ENCODE peak calls at places on chromosomes 16 and 17, in nine cellular contexts. V is lower lobe of right lung; T is SK-N-SH; O is right atrium auricular region; C is pancreas; W is tibial nerve; D is tibial artery; G is cardiac muscle cell; I is CD8-positive, alpha-beta T cell. M is an unnamed sample.

GRCh38 chr16:641326-642188 is at the start of gene MCRIP2:
- DNase-seq in V (peak; percentile 93), T (peak; percentile 93), O (peak; percentile 76), C (peak; percentile 95), W (peak; percentile 59), D (peak; percentile 76), G (peak; percentile 84), I (peak; percentile 77), M (peak; percentile 60)

GRCh38 chr17:6239237-6239798 is 169.1 kb downstream of the WSCD1 start:
- DNase-seq in V (no peak), T (no peak), O (no peak), C (no peak), W (no peak), D (no peak), G (no peak), I (no peak), M (no peak)

GRCh38 chr17:83196973-83197880 is 117.8 kb downstream of the METRNL start:
- DNase-seq in V (peak; percentile 42), T (no peak), O (no peak), C (peak; percentile 26), W (peak; percentile 21), D (peak; percentile 33), G (no peak), I (no peak), M (no peak)

GRCh38 chr17:34533811-34534527 is 45.4 kb upstream of the TMEM132E start:
- DNase-seq in V (no peak), T (no peak), O (no peak), C (no peak), W (no peak), D (no peak), G (no peak), I (no peak), M (no peak)

GRCh38 chr17:72192409-72193192 is 71.8 kb downstream of the SOX9 start:
- DNase-seq in V (no peak), T (no peak), O (peak; percentile 91), C (no peak), W (peak; percentile 28), D (peak; percentile 54), G (peak; percentile 98), I (no peak), M (no peak)

GRCh38 chr17:67452681-67453554 is 75.8 kb downstream of the PITPNC1 start:
- DNase-seq in V (no peak), T (no peak), O (no peak), C (no peak), W (no peak), D (no peak), G (no peak), I (peak; percentile 56), M (no peak)

GRCh38 chr16:85656351-85657266 is 32.1 kb downstream of the GINS2 start:
- DNase-seq in V (peak; percentile 36), T (no peak), O (no peak), C (peak; percentile 24), W (no peak), D (no peak), G (no peak), I (no peak), M (no peak)

GRCh38 chr16:57355898-57356414 is 2.6 kb upstream of the CCL22 start:
- DNase-seq in V (no peak), T (no peak), O (peak; percentile 9), C (no peak), W (no peak), D (no peak), G (no peak), I (no peak), M (no peak)

GRCh38 chr16:49876716-49877129 is 20.8 kb upstream of the ZNF423 start:
- DNase-seq in V (peak; percentile 73), T (peak; percentile 92), O (peak; percentile 72), C (peak; percentile 96), W (no peak), D (peak; percentile 45), G (peak; percentile 71), I (no peak), M (no peak)

GRCh38 chr17:82221341-82221902 is 7.4 kb upstream of the SLC16A3 start:
- DNase-seq in V (no peak), T (no peak), O (no peak), C (no peak), W (no peak), D (no peak), G (no peak), I (no peak), M (no peak)

GRCh38 chr16:89721644-89722391 is 481 bp downstream of the ZNF276 start:
- DNase-seq in V (peak; percentile 89), T (peak; percentile 75), O (no peak), C (peak; percentile 78), W (no peak), D (peak; percentile 52), G (peak; percentile 60), I (peak; percentile 94), M (no peak)

GRCh38 chr16:85582177-85582888 is 30.8 kb upstream of the GSE1 start:
- DNase-seq in V (no peak), T (no peak), O (no peak), C (no peak), W (no peak), D (no peak), G (no peak), I (no peak), M (no peak)

GRCh38 chr17:72466199-72466598 is 345.4 kb downstream of the SOX9 start:
- DNase-seq in V (no peak), T (no peak), O (no peak), C (no peak), W (no peak), D (no peak), G (peak; percentile 42), I (no peak), M (no peak)

GRCh38 chr17:47265983-47266541 is 12.4 kb downstream of the ITGB3 start:
- DNase-seq in V (no peak), T (no peak), O (no peak), C (no peak), W (no peak), D (peak; percentile 45), G (peak; percentile 63), I (no peak), M (no peak)

GRCh38 chr17:61468263-61468907 is 16.2 kb downstream of the TBX4 start:
- DNase-seq in V (no peak), T (no peak), O (no peak), C (no peak), W (no peak), D (no peak), G (no peak), I (no peak), M (no peak)
- H3K27ac ChIP-seq in V (no peak overlapping the region), T (no peak overlapping the region), O (no peak overlapping the region), C (no peak overlapping the region), W (no peak overlapping the region), D (no peak overlapping the region), G (no peak overlapping the region), I (no peak overlapping the region), M (no peak overlapping the region)

DNA sequence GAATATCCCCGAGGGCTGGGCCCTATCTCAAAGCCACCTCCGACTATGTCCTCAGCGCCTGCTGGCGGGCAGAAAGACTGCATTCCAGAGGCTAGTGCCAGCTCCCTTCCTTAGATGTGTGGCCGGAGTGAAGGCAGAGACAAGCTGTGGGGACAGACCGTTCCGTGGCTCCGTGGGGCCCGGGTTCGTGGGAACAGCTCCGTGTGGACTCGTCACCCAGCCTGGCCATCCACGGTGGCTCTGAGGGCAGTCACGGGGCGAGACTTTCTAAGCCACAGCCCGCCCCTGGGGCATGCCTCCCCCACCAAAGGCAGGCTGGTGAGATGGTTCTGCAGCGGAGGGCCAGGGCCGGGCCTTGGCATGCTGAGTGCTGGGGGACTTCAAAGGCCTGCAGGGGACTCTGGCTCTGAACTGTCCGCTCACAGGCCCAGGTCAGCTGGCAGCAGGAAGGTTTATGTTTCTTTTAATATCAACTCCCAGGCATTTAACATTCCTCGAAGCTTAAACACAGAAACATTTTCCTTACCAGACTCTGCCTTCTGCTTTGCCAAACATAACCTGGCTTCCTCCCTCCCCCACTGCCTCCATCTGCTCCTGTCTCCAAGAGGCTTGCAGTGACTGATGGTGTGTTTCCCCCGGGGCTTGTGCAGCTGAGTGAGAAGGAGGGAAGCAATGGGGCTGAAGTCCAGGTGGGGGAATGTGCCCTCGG is 50.4 kb downstream of the TIMM22 start:
- DNase-seq in V (peak; percentile 49), T (no peak), O (peak; percentile 71), C (no peak), W (no peak), D (peak; percentile 63), G (peak; percentile 12), I (no peak), M (no peak)
- TF ChIP-seq CTCF in V (peak; percentile 32), T (no peak), O (no peak), C (no peak), W (no peak), D (peak; percentile 54), G (no peak), I (no peak), M (no peak)

GRCh38 chr16:83137894-83138293 is 511.1 kb downstream of the CDH13 start:
- DNase-seq in V (no peak), T (no peak), O (no peak), C (no peak), W (no peak), D (no peak), G (no peak), I (no peak), M (no peak)
- H3K27ac ChIP-seq in V (no peak overlapping the region), T (peak overlapping the region; percentile 34), O (no peak overlapping the region), C (peak overlapping the region; percentile 19), W (no peak overlapping the region), D (no peak overlapping the region), G (no peak overlapping the region), I (no peak overlapping the region), M (no peak overlapping the region)

GRCh38 chr17:12395733-12396354 is 269.8 kb upstream of the MYOCD start:
- DNase-seq in V (no peak), T (peak; percentile 31), O (no peak), C (no peak), W (no peak), D (no peak), G (peak; percentile 2), I (no peak), M (no peak)
- TF ChIP-seq CTCF in V (peak; percentile 46), T (peak; percentile 73), O (peak; percentile 51), C (no peak), W (no peak), D (peak; percentile 22), G (peak; percentile 36), I (no peak), M (peak; percentile 13)

DNA sequence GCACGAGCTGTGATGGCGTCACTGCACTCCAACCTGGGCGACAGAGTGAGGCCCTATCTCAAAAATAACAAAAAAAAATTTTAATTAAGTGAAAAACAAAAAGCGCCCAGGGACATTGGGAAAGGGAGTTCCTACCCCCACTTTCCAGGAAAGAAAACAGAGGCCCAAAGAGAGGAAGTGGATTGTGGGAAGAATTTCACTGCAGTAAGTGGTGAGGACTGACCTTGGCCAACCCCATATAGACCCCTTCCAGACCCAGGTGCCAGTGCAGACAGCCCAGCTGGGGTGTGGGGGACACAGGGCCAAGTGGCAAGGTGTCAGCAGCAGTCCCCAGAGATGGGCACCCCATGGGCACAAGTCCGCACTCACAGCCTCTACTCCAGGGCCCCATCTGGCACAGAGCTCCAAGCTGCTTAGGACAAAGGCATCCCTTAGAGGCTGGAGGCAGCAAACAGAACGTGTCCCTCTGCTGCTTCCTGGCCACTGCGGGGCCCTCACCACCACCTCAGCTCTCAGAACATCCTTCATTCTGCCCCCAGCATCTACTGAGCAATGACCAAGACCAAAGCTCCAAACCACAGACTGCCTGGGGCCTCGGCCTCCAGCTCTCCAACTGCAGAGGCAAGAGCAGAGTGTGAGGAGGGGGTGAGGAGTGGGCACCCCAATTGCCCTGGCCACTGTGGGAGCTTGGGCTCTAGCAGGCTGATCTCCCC is 29.2 kb upstream of the KRT17 start:
- DNase-seq in V (no peak), T (no peak), O (no peak), C (no peak), W (no peak), D (no peak), G (no peak), I (no peak), M (no peak)
- H3K27ac ChIP-seq in V (peak overlapping the region; percentile 88), T (no peak overlapping the region), O (no peak overlapping the region), C (peak overlapping the region; percentile 69), W (no peak overlapping the region), D (no peak overlapping the region), G (no peak overlapping the region), I (no peak overlapping the region), M (no peak overlapping the region)

M was measured in dorsolateral prefrontal cortex.